ENCODE peak calls at places on chromosome 2, in six cellular contexts. One of them, this sample, is unnamed.

GRCh38 chr2:118056165-118056534 is 32.1 kb upstream of the INSIG2 start:
- DNase-seq in stimulated activated CD4-positive, alpha-beta T cell treated with anti-CD3 and anti-CD28 coated beads, TNF-alpha, amount 100 ng/mL, for 1 hour: no peak
- DNase-seq in effector CD8-positive, alpha-beta T cell: no peak
- DNase-seq in activated naive CD4-positive, alpha-beta T cell: no peak
- DNase-seq in SIG-M5: peak; percentile 80
- DNase-seq in H4: no peak
- DNase-seq in this sample: no peak

GRCh38 chr2:158713523-158714138 is 81.5 kb upstream of the DAPL1 start:
- DNase-seq in stimulated activated CD4-positive, alpha-beta T cell treated with anti-CD3 and anti-CD28 coated beads, TNF-alpha, amount 100 ng/mL, for 1 hour: no peak
- DNase-seq in effector CD8-positive, alpha-beta T cell: no peak
- DNase-seq in activated naive CD4-positive, alpha-beta T cell: no peak
- DNase-seq in SIG-M5: no peak
- DNase-seq in H4: no peak
- DNase-seq in this sample: no peak

GRCh38 chr2:40611196-40611595 is 159.3 kb upstream of the SLC8A1 start:
- DNase-seq in stimulated activated CD4-positive, alpha-beta T cell treated with anti-CD3 and anti-CD28 coated beads, TNF-alpha, amount 100 ng/mL, for 1 hour: no peak
- DNase-seq in effector CD8-positive, alpha-beta T cell: no peak
- DNase-seq in activated naive CD4-positive, alpha-beta T cell: no peak
- DNase-seq in SIG-M5: no peak
- DNase-seq in H4: no peak
- DNase-seq in this sample: no peak

GRCh38 chr2:102027036-102027702 is 35.4 kb downstream of the IL1R2 start:
- DNase-seq in stimulated activated CD4-positive, alpha-beta T cell treated with anti-CD3 and anti-CD28 coated beads, TNF-alpha, amount 100 ng/mL, for 1 hour: no peak
- DNase-seq in effector CD8-positive, alpha-beta T cell: no peak
- DNase-seq in activated naive CD4-positive, alpha-beta T cell: no peak
- DNase-seq in SIG-M5: no peak
- DNase-seq in H4: peak; percentile 43
- DNase-seq in this sample: no peak

GRCh38 chr2:119409506-119409905 is 22.1 kb upstream of the TMEM37 start:
- DNase-seq in stimulated activated CD4-positive, alpha-beta T cell treated with anti-CD3 and anti-CD28 coated beads, TNF-alpha, amount 100 ng/mL, for 1 hour: no peak
- DNase-seq in effector CD8-positive, alpha-beta T cell: no peak
- DNase-seq in activated naive CD4-positive, alpha-beta T cell: no peak
- DNase-seq in SIG-M5: no peak
- DNase-seq in H4: no peak
- DNase-seq in this sample: no peak

GRCh38 chr2:227816507-227817274 is 3.0 kb downstream of the CCL20 start:
- DNase-seq in stimulated activated CD4-positive, alpha-beta T cell treated with anti-CD3 and anti-CD28 coated beads, TNF-alpha, amount 100 ng/mL, for 1 hour: no peak
- DNase-seq in effector CD8-positive, alpha-beta T cell: no peak
- DNase-seq in activated naive CD4-positive, alpha-beta T cell: no peak
- DNase-seq in SIG-M5: no peak
- DNase-seq in H4: no peak
- DNase-seq in this sample: no peak

GRCh38 chr2:227817940-227818568 is 4.4 kb downstream of the CCL20 start:
- DNase-seq in stimulated activated CD4-positive, alpha-beta T cell treated with anti-CD3 and anti-CD28 coated beads, TNF-alpha, amount 100 ng/mL, for 1 hour: peak; percentile 43
- DNase-seq in effector CD8-positive, alpha-beta T cell: no peak
- DNase-seq in activated naive CD4-positive, alpha-beta T cell: peak; percentile 1
- DNase-seq in SIG-M5: peak; percentile 99
- DNase-seq in H4: peak; percentile 99
- DNase-seq in this sample: peak; percentile 2

GRCh38 chr2:176753752-176754474 is 458.7 kb upstream of the HNRNPA3 start:
- DNase-seq in stimulated activated CD4-positive, alpha-beta T cell treated with anti-CD3 and anti-CD28 coated beads, TNF-alpha, amount 100 ng/mL, for 1 hour: no peak
- DNase-seq in effector CD8-positive, alpha-beta T cell: no peak
- DNase-seq in activated naive CD4-positive, alpha-beta T cell: no peak
- DNase-seq in SIG-M5: no peak
- DNase-seq in H4: no peak
- DNase-seq in this sample: no peak

GRCh38 chr2:229636568-229636967 is 77.8 kb downstream of the DNER start:
- DNase-seq in stimulated activated CD4-positive, alpha-beta T cell treated with anti-CD3 and anti-CD28 coated beads, TNF-alpha, amount 100 ng/mL, for 1 hour: no peak
- DNase-seq in effector CD8-positive, alpha-beta T cell: no peak
- DNase-seq in activated naive CD4-positive, alpha-beta T cell: no peak
- DNase-seq in SIG-M5: no peak
- DNase-seq in H4: no peak
- DNase-seq in this sample: no peak

GRCh38 chr2:182404102-182404501 is 22.7 kb downstream of the PDE1A start:
- DNase-seq in stimulated activated CD4-positive, alpha-beta T cell treated with anti-CD3 and anti-CD28 coated beads, TNF-alpha, amount 100 ng/mL, for 1 hour: no peak
- DNase-seq in effector CD8-positive, alpha-beta T cell: no peak
- DNase-seq in activated naive CD4-positive, alpha-beta T cell: no peak
- DNase-seq in SIG-M5: no peak
- DNase-seq in H4: no peak
- DNase-seq in this sample: no peak

GRCh38 chr2:127355407-127356008 is 32.3 kb downstream of the MAP3K2 start:
- DNase-seq in stimulated activated CD4-positive, alpha-beta T cell treated with anti-CD3 and anti-CD28 coated beads, TNF-alpha, amount 100 ng/mL, for 1 hour: no peak
- DNase-seq in effector CD8-positive, alpha-beta T cell: no peak
- DNase-seq in activated naive CD4-positive, alpha-beta T cell: no peak
- DNase-seq in SIG-M5: no peak
- DNase-seq in H4: no peak
- DNase-seq in this sample: no peak

GRCh38 chr2:61354486-61355197 is 116.2 kb downstream of the USP34 start:
- DNase-seq in stimulated activated CD4-positive, alpha-beta T cell treated with anti-CD3 and anti-CD28 coated beads, TNF-alpha, amount 100 ng/mL, for 1 hour: no peak
- DNase-seq in effector CD8-positive, alpha-beta T cell: no peak
- DNase-seq in activated naive CD4-positive, alpha-beta T cell: no peak
- DNase-seq in SIG-M5: no peak
- DNase-seq in H4: no peak
- DNase-seq in this sample: no peak

GRCh38 chr2:231385429-231385828 is 10.1 kb upstream of the B3GNT7 start:
- DNase-seq in stimulated activated CD4-positive, alpha-beta T cell treated with anti-CD3 and anti-CD28 coated beads, TNF-alpha, amount 100 ng/mL, for 1 hour: no peak
- DNase-seq in effector CD8-positive, alpha-beta T cell: no peak
- DNase-seq in activated naive CD4-positive, alpha-beta T cell: no peak
- DNase-seq in SIG-M5: no peak
- DNase-seq in H4: no peak
- DNase-seq in this sample: no peak

GRCh38 chr2:177325554-177325953 is 61.0 kb upstream of the NFE2L2 start:
- DNase-seq in stimulated activated CD4-positive, alpha-beta T cell treated with anti-CD3 and anti-CD28 coated beads, TNF-alpha, amount 100 ng/mL, for 1 hour: no peak
- DNase-seq in effector CD8-positive, alpha-beta T cell: no peak
- DNase-seq in activated naive CD4-positive, alpha-beta T cell: no peak
- DNase-seq in SIG-M5: no peak
- DNase-seq in H4: no peak
- DNase-seq in this sample: no peak

GRCh38 chr2:8680931-8681760 is 710 bp upstream of the ID2 start:
- DNase-seq in stimulated activated CD4-positive, alpha-beta T cell treated with anti-CD3 and anti-CD28 coated beads, TNF-alpha, amount 100 ng/mL, for 1 hour: peak; percentile 73
- DNase-seq in effector CD8-positive, alpha-beta T cell: peak; percentile 55
- DNase-seq in activated naive CD4-positive, alpha-beta T cell: peak; percentile 61
- DNase-seq in SIG-M5: no peak
- DNase-seq in H4: peak; percentile 62
- DNase-seq in this sample: no peak

GRCh38 chr2:7256377-7256776 is 339.2 kb downstream of the RNF144A start:
- DNase-seq in stimulated activated CD4-positive, alpha-beta T cell treated with anti-CD3 and anti-CD28 coated beads, TNF-alpha, amount 100 ng/mL, for 1 hour: no peak
- DNase-seq in effector CD8-positive, alpha-beta T cell: no peak
- DNase-seq in activated naive CD4-positive, alpha-beta T cell: no peak
- DNase-seq in SIG-M5: no peak
- DNase-seq in H4: no peak
- DNase-seq in this sample: no peak

GRCh38 chr2:105712166-105712915 is 32.4 kb upstream of the NCK2 start:
- DNase-seq in stimulated activated CD4-positive, alpha-beta T cell treated with anti-CD3 and anti-CD28 coated beads, TNF-alpha, amount 100 ng/mL, for 1 hour: no peak
- DNase-seq in effector CD8-positive, alpha-beta T cell: no peak
- DNase-seq in activated naive CD4-positive, alpha-beta T cell: no peak
- DNase-seq in SIG-M5: no peak
- DNase-seq in H4: peak; percentile 26
- DNase-seq in this sample: no peak

GRCh38 chr2:157777425-157777824 is 98.7 kb downstream of the ACVR1 start:
- DNase-seq in stimulated activated CD4-positive, alpha-beta T cell treated with anti-CD3 and anti-CD28 coated beads, TNF-alpha, amount 100 ng/mL, for 1 hour: no peak
- DNase-seq in effector CD8-positive, alpha-beta T cell: peak; percentile 2
- DNase-seq in activated naive CD4-positive, alpha-beta T cell: peak; percentile 2
- DNase-seq in SIG-M5: no peak
- DNase-seq in H4: peak; percentile 29
- DNase-seq in this sample: no peak

GRCh38 chr2:102055346-102055975 is 63.7 kb downstream of the IL1R2 start:
- DNase-seq in stimulated activated CD4-positive, alpha-beta T cell treated with anti-CD3 and anti-CD28 coated beads, TNF-alpha, amount 100 ng/mL, for 1 hour: no peak
- DNase-seq in effector CD8-positive, alpha-beta T cell: no peak
- DNase-seq in activated naive CD4-positive, alpha-beta T cell: no peak
- DNase-seq in SIG-M5: no peak
- DNase-seq in H4: peak; percentile 59
- DNase-seq in this sample: no peak

GRCh38 chr2:125405816-125406215 is 1250.1 kb upstream of the GYPC start:
- DNase-seq in stimulated activated CD4-positive, alpha-beta T cell treated with anti-CD3 and anti-CD28 coated beads, TNF-alpha, amount 100 ng/mL, for 1 hour: no peak
- DNase-seq in effector CD8-positive, alpha-beta T cell: no peak
- DNase-seq in activated naive CD4-positive, alpha-beta T cell: no peak
- DNase-seq in SIG-M5: no peak
- DNase-seq in H4: peak; percentile 91
- DNase-seq in this sample: no peak

GRCh38 chr2:219509780-219510511 is 4.3 kb upstream of the ASIC4 start:
- DNase-seq in stimulated activated CD4-positive, alpha-beta T cell treated with anti-CD3 and anti-CD28 coated beads, TNF-alpha, amount 100 ng/mL, for 1 hour: peak; percentile 26
- DNase-seq in effector CD8-positive, alpha-beta T cell: peak; percentile 13
- DNase-seq in activated naive CD4-positive, alpha-beta T cell: no peak
- DNase-seq in SIG-M5: no peak
- DNase-seq in H4: peak; percentile 31
- DNase-seq in this sample: peak; percentile 26

GRCh38 chr2:164458801-164459200 is 162.5 kb downstream of the GRB14 start:
- DNase-seq in stimulated activated CD4-positive, alpha-beta T cell treated with anti-CD3 and anti-CD28 coated beads, TNF-alpha, amount 100 ng/mL, for 1 hour: no peak
- DNase-seq in effector CD8-positive, alpha-beta T cell: no peak
- DNase-seq in activated naive CD4-positive, alpha-beta T cell: no peak
- DNase-seq in SIG-M5: no peak
- DNase-seq in H4: no peak
- DNase-seq in this sample: no peak

GRCh38 chr2:170714156-170715061 is 728 bp upstream of the SP5 start:
- DNase-seq in stimulated activated CD4-positive, alpha-beta T cell treated with anti-CD3 and anti-CD28 coated beads, TNF-alpha, amount 100 ng/mL, for 1 hour: no peak
- DNase-seq in effector CD8-positive, alpha-beta T cell: no peak
- DNase-seq in activated naive CD4-positive, alpha-beta T cell: no peak
- DNase-seq in SIG-M5: no peak
- DNase-seq in H4: no peak
- DNase-seq in this sample: no peak

GRCh38 chr2:224983719-224984388 is 58.4 kb downstream of the DOCK10 start:
- DNase-seq in stimulated activated CD4-positive, alpha-beta T cell treated with anti-CD3 and anti-CD28 coated beads, TNF-alpha, amount 100 ng/mL, for 1 hour: no peak
- DNase-seq in effector CD8-positive, alpha-beta T cell: no peak
- DNase-seq in activated naive CD4-positive, alpha-beta T cell: no peak
- DNase-seq in SIG-M5: no peak
- DNase-seq in H4: no peak
- DNase-seq in this sample: no peak

GRCh38 chr2:75565523-75566449 is 5.0 kb upstream of the EVA1A start:
- DNase-seq in stimulated activated CD4-positive, alpha-beta T cell treated with anti-CD3 and anti-CD28 coated beads, TNF-alpha, amount 100 ng/mL, for 1 hour: no peak
- DNase-seq in effector CD8-positive, alpha-beta T cell: no peak
- DNase-seq in activated naive CD4-positive, alpha-beta T cell: no peak
- DNase-seq in SIG-M5: no peak
- DNase-seq in H4: no peak
- DNase-seq in this sample: no peak

GRCh38 chr2:12244070-12244469 is 472.7 kb upstream of the TRIB2 start:
- DNase-seq in stimulated activated CD4-positive, alpha-beta T cell treated with anti-CD3 and anti-CD28 coated beads, TNF-alpha, amount 100 ng/mL, for 1 hour: no peak
- DNase-seq in effector CD8-positive, alpha-beta T cell: no peak
- DNase-seq in activated naive CD4-positive, alpha-beta T cell: no peak
- DNase-seq in SIG-M5: no peak
- DNase-seq in H4: no peak
- DNase-seq in this sample: no peak

GRCh38 chr2:98188351-98189046 is 101.5 kb downstream of the VWA3B start:
- DNase-seq in stimulated activated CD4-positive, alpha-beta T cell treated with anti-CD3 and anti-CD28 coated beads, TNF-alpha, amount 100 ng/mL, for 1 hour: no peak
- DNase-seq in effector CD8-positive, alpha-beta T cell: no peak
- DNase-seq in activated naive CD4-positive, alpha-beta T cell: no peak
- DNase-seq in SIG-M5: no peak
- DNase-seq in H4: no peak
- DNase-seq in this sample: no peak

GRCh38 chr2:126799306-126799705 is 99.4 kb upstream of the TEX51 start:
- DNase-seq in stimulated activated CD4-positive, alpha-beta T cell treated with anti-CD3 and anti-CD28 coated beads, TNF-alpha, amount 100 ng/mL, for 1 hour: no peak
- DNase-seq in effector CD8-positive, alpha-beta T cell: no peak
- DNase-seq in activated naive CD4-positive, alpha-beta T cell: no peak
- DNase-seq in SIG-M5: peak; percentile 90
- DNase-seq in H4: no peak
- DNase-seq in this sample: no peak

GRCh38 chr2:190343170-190343499 is 254 bp upstream of the INPP1 start:
- DNase-seq in stimulated activated CD4-positive, alpha-beta T cell treated with anti-CD3 and anti-CD28 coated beads, TNF-alpha, amount 100 ng/mL, for 1 hour: no peak
- DNase-seq in effector CD8-positive, alpha-beta T cell: no peak
- DNase-seq in activated naive CD4-positive, alpha-beta T cell: no peak
- DNase-seq in SIG-M5: no peak
- DNase-seq in H4: no peak
- DNase-seq in this sample: no peak

GRCh38 chr2:138649571-138649970 is 130.6 kb downstream of the NXPH2 start:
- DNase-seq in stimulated activated CD4-positive, alpha-beta T cell treated with anti-CD3 and anti-CD28 coated beads, TNF-alpha, amount 100 ng/mL, for 1 hour: no peak
- DNase-seq in effector CD8-positive, alpha-beta T cell: no peak
- DNase-seq in activated naive CD4-positive, alpha-beta T cell: no peak
- DNase-seq in SIG-M5: no peak
- DNase-seq in H4: no peak
- DNase-seq in this sample: no peak

GRCh38 chr2:97743913-97744312 is 30.5 kb downstream of the ZAP70 start:
- DNase-seq in stimulated activated CD4-positive, alpha-beta T cell treated with anti-CD3 and anti-CD28 coated beads, TNF-alpha, amount 100 ng/mL, for 1 hour: no peak
- DNase-seq in effector CD8-positive, alpha-beta T cell: no peak
- DNase-seq in activated naive CD4-positive, alpha-beta T cell: no peak
- DNase-seq in SIG-M5: no peak
- DNase-seq in H4: no peak
- DNase-seq in this sample: no peak

GRCh38 chr2:127067620-127068350 is 39.2 kb downstream of the BIN1 start:
- DNase-seq in stimulated activated CD4-positive, alpha-beta T cell treated with anti-CD3 and anti-CD28 coated beads, TNF-alpha, amount 100 ng/mL, for 1 hour: peak; percentile 56
- DNase-seq in effector CD8-positive, alpha-beta T cell: peak; percentile 48
- DNase-seq in activated naive CD4-positive, alpha-beta T cell: peak; percentile 18
- DNase-seq in SIG-M5: no peak
- DNase-seq in H4: peak; percentile 48
- DNase-seq in this sample: peak; percentile 47

GRCh38 chr2:176446718-176447414 is 177.6 kb downstream of the MTX2 start:
- DNase-seq in stimulated activated CD4-positive, alpha-beta T cell treated with anti-CD3 and anti-CD28 coated beads, TNF-alpha, amount 100 ng/mL, for 1 hour: no peak
- DNase-seq in effector CD8-positive, alpha-beta T cell: no peak
- DNase-seq in activated naive CD4-positive, alpha-beta T cell: no peak
- DNase-seq in SIG-M5: no peak
- DNase-seq in H4: no peak
- DNase-seq in this sample: no peak

GRCh38 chr2:239832101-239832994 is 192.8 kb downstream of the NDUFA10 start:
- DNase-seq in stimulated activated CD4-positive, alpha-beta T cell treated with anti-CD3 and anti-CD28 coated beads, TNF-alpha, amount 100 ng/mL, for 1 hour: no peak
- DNase-seq in effector CD8-positive, alpha-beta T cell: no peak
- DNase-seq in activated naive CD4-positive, alpha-beta T cell: no peak
- DNase-seq in SIG-M5: no peak
- DNase-seq in H4: no peak
- DNase-seq in this sample: no peak

GRCh38 chr2:236159778-236160170 is 8.4 kb downstream of the GBX2 start:
- DNase-seq in stimulated activated CD4-positive, alpha-beta T cell treated with anti-CD3 and anti-CD28 coated beads, TNF-alpha, amount 100 ng/mL, for 1 hour: no peak
- DNase-seq in effector CD8-positive, alpha-beta T cell: no peak
- DNase-seq in activated naive CD4-positive, alpha-beta T cell: no peak
- DNase-seq in SIG-M5: no peak
- DNase-seq in H4: no peak
- DNase-seq in this sample: no peak

GRCh38 chr2:181309161-181309560 is 148.0 kb upstream of the ITGA4 start:
- DNase-seq in stimulated activated CD4-positive, alpha-beta T cell treated with anti-CD3 and anti-CD28 coated beads, TNF-alpha, amount 100 ng/mL, for 1 hour: no peak
- DNase-seq in effector CD8-positive, alpha-beta T cell: no peak
- DNase-seq in activated naive CD4-positive, alpha-beta T cell: no peak
- DNase-seq in SIG-M5: peak; percentile 44
- DNase-seq in H4: no peak
- DNase-seq in this sample: no peak

GRCh38 chr2:71925268-71926097 is 222.2 kb downstream of the CYP26B1 start:
- DNase-seq in stimulated activated CD4-positive, alpha-beta T cell treated with anti-CD3 and anti-CD28 coated beads, TNF-alpha, amount 100 ng/mL, for 1 hour: no peak
- DNase-seq in effector CD8-positive, alpha-beta T cell: no peak
- DNase-seq in activated naive CD4-positive, alpha-beta T cell: no peak
- DNase-seq in SIG-M5: no peak
- DNase-seq in H4: no peak
- DNase-seq in this sample: no peak

GRCh38 chr2:88686320-88686719 is 5.2 kb upstream of the RPIA start:
- DNase-seq in stimulated activated CD4-positive, alpha-beta T cell treated with anti-CD3 and anti-CD28 coated beads, TNF-alpha, amount 100 ng/mL, for 1 hour: no peak
- DNase-seq in effector CD8-positive, alpha-beta T cell: no peak
- DNase-seq in activated naive CD4-positive, alpha-beta T cell: no peak
- DNase-seq in SIG-M5: no peak
- DNase-seq in H4: no peak
- DNase-seq in this sample: no peak

GRCh38 chr2:216589779-216590178 is 43.4 kb upstream of the IGFBP2 start:
- DNase-seq in stimulated activated CD4-positive, alpha-beta T cell treated with anti-CD3 and anti-CD28 coated beads, TNF-alpha, amount 100 ng/mL, for 1 hour: no peak
- DNase-seq in effector CD8-positive, alpha-beta T cell: no peak
- DNase-seq in activated naive CD4-positive, alpha-beta T cell: no peak
- DNase-seq in SIG-M5: no peak
- DNase-seq in H4: no peak
- DNase-seq in this sample: no peak

GRCh38 chr2:127865926-127866325 is 8.0 kb upstream of the POLR2D start:
- DNase-seq in stimulated activated CD4-positive, alpha-beta T cell treated with anti-CD3 and anti-CD28 coated beads, TNF-alpha, amount 100 ng/mL, for 1 hour: no peak
- DNase-seq in effector CD8-positive, alpha-beta T cell: no peak
- DNase-seq in activated naive CD4-positive, alpha-beta T cell: no peak
- DNase-seq in SIG-M5: no peak
- DNase-seq in H4: no peak
- DNase-seq in this sample: no peak